ENCODE peak calls at places on chromosomes 1 and 21, in four cellular contexts. V is HFF-Myc, A is endodermal cell, L is upper lobe of right lung. W is an unnamed sample.
A peak's percentile ranks its signal among the peaks of the same experiment; 100 is the strongest.

GRCh38 chr1:222339371-222339947 is 208.4 kb downstream of the HHIPL2 start:
- DNase-seq in V (no peak), A (no peak), L (no peak), W (no peak)

GRCh38 chr1:183124259-183124658 is 61.8 kb upstream of the LAMC2 start:
- DNase-seq in V (no peak), A (no peak), L (no peak), W (no peak)

GRCh38 chr1:165235777-165236285 is 120.7 kb downstream of the LMX1A start:
- DNase-seq in V (no peak), A (peak; percentile 87), L (no peak), W (no peak)

GRCh38 chr21:42245348-42246185 is 26.6 kb downstream of the ABCG1 start:
- DNase-seq in V (no peak), A (no peak), L (no peak), W (no peak)

GRCh38 chr1:212488436-212489283 is 55.9 kb downstream of the NENF start:
- DNase-seq in V (no peak), A (peak; percentile 48), L (no peak), W (peak; percentile 62)

GRCh38 chr1:81681104-81681503 is 119.6 kb upstream of the ADGRL2 start:
- DNase-seq in V (no peak), A (peak; percentile 45), L (no peak), W (no peak)

GRCh38 chr1:150961756-150962155 is 12.9 kb downstream of the CERS2 start:
- DNase-seq in V (no peak), A (no peak), L (no peak), W (no peak)

GRCh38 chr1:166974647-166975345 is 544 bp downstream of the ILDR2 start:
- DNase-seq in V (no peak), A (peak; percentile 61), L (no peak), W (no peak)

GRCh38 chr1:169595764-169596711 is 9.8 kb upstream of the F5 start:
- DNase-seq in V (peak; percentile 20), A (peak; percentile 87), L (no peak), W (peak; percentile 22)

GRCh38 chr1:167095368-167095767 is 1.5 kb downstream of the STYXL2 start:
- DNase-seq in V (peak; percentile 87), A (no peak), L (no peak), W (peak; percentile 64)

GRCh38 chr1:93864175-93864574 is 14.8 kb downstream of the DNTTIP2 start:
- DNase-seq in V (no peak), A (peak; percentile 67), L (no peak), W (no peak)

GRCh38 chr1:242691603-242691945 is 167.1 kb upstream of the PLD5 start:
- DNase-seq in V (no peak), A (no peak), L (no peak), W (no peak)

GRCh38 chr1:81369814-81370213 is 430.9 kb upstream of the ADGRL2 start:
- DNase-seq in V (no peak), A (no peak), L (no peak), W (peak; percentile 47)

GRCh38 chr1:15261155-15262002 is 14.4 kb downstream of the FHAD1 start:
- DNase-seq in V (no peak), A (peak; percentile 47), L (peak; percentile 75), W (no peak)

GRCh38 chr1:18302788-18303413 is 177.8 kb upstream of the KLHDC7A start:
- DNase-seq in V (no peak), A (peak; percentile 81), L (no peak), W (no peak)

GRCh38 chr1:155207578-155208405 is at the start of gene THBS3:
- DNase-seq in V (no peak), A (peak; percentile 78), L (no peak), W (no peak)

GRCh38 chr21:25175938-25176337 is 431.3 kb downstream of the MRPL39 start:
- DNase-seq in V (no peak), A (no peak), L (no peak), W (no peak)

GRCh38 chr1:8667869-8668595 is 149.4 kb downstream of the RERE start:
- DNase-seq in V (no peak), A (no peak), L (no peak), W (no peak)

GRCh38 chr1:17561252-17561558 is 21.7 kb downstream of the ARHGEF10L start:
- DNase-seq in V (no peak), A (peak; percentile 45), L (no peak), W (no peak)

GRCh38 chr1:207256869-207257268 is 64.6 kb upstream of the CD55 start:
- DNase-seq in V (no peak), A (no peak), L (no peak), W (no peak)

DNA sequence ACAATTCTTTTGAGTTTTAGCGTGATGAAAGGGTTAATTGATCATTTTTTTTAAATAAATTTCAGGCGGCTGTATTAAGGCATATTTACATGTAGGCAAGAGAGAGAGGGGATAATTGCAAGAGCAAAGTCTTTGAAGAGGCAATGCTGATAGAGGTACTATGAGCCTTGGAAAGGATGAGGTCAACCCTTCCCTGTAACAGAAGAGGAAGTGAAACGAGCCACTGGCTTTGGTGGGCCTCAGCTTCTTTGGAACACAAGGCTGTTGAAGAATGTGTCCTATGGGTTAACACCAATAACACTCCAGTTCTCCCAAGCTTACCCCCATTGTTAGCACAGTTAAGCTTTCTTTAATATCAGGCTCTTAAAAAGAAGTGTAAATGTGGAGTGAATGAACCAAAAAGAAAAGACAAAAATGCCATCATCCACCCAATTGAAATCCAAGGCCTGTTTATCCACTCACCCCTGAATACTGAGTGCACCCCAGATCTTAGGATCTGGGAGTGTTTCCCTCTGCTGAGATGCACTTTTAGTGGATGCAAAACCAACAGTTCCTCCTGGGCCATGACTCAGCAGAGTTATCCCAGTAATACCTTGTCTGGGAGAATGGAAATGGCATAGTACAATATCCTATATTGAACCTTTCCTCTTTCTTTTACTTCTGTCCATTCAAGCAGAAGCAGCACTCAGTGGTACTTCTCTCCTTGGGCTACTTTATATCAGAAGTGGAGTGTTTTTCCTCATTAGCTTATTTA is 216.4 kb downstream of the SLC44A5 start:
- DNase-seq in V (no peak), A (no peak), L (no peak), W (no peak)
- H3K4me3 ChIP-seq in V (no peak overlapping the region), A (no peak overlapping the region), L (no peak overlapping the region), W (no peak overlapping the region)

GRCh38 chr1:153515504-153516394 is 20.0 kb downstream of the S100A6 start:
- DNase-seq in V (no peak), A (no peak), L (peak; percentile 75), W (no peak)
- H3K4me3 ChIP-seq in V (no peak overlapping the region), A (no peak overlapping the region), L (no peak overlapping the region), W (no peak overlapping the region)

DNA sequence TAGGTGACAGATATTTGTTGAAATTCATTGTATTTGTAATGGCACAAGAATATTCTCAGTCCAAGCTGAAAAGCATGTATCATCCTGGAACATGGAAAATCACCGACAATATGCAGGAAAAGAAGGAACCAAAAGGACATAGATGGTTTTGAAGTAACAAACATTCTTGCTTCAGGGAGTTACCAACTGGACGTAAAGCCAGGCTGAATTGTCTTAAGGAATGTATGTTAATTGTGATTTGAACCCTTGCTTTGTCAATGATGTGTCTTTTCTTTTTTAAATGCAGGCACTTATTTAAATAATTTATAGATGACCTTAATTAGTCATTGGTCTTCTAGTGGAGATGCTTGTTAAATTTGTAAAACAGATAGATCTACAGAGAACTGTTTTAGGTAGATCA is 489.4 kb upstream of the ZP4 start:
- DNase-seq in V (no peak), A (no peak), L (no peak), W (no peak)
- H3K4me3 ChIP-seq in V (no peak overlapping the region), A (no peak overlapping the region), L (no peak overlapping the region), W (no peak overlapping the region)

DNA sequence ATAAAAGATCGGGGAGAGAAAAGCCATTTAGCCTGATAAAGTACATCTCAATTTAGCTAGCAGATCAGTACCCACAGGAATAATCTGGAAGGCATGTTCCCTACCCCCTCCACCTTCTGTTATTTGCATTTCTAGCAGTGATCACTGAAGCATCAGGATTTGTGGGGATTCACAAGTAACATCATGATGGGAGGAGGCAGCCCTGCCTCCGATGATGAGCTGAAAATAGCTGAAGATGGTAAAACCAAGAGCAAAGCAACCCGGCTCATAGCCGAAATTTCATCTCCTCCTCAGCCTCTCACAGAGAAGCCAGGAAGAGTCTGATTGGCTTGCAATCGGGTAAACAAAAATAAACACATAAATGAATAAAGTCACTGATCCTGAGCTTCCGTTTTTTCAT is 2.4 kb downstream of the CCSAP start:
- DNase-seq in V (no peak), A (no peak), L (no peak), W (no peak)
- H3K4me3 ChIP-seq in V (no peak overlapping the region), A (peak overlapping the region; percentile 92), L (no peak overlapping the region), W (no peak overlapping the region)

DNA sequence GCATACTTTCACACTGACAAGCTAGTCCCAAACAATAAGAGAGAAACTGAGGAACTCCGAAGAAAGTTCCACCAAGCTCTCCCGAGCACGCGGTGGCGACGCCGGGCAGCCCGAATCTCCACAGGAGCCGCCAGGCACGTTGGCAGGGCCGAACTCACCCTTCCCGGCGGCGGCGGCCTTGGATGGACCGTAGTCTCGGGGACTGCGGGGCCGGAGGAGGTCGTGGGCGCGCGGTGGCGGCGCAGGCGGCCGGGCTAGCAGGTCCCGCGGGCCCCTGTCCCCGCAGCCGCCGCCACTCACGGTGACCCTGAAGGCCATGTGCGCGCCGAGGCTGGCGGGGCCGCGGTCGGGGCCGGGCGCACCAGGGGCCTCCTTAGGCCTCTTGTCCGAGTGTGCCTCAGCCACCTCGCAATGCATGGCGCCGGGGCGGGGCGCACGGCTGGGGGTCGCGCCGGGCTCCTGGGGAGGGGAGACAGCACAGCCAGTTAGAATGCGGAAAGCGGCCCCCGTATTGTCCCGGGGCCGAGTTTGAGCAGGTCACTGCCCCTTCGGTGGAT is 1.2 kb downstream of the GLIS1 start:
- DNase-seq in V (no peak), A (peak; percentile 88), L (no peak), W (no peak)
- H3K4me3 ChIP-seq in V (peak overlapping the region; percentile 66), A (peak overlapping the region; percentile 77), L (peak overlapping the region; percentile 57), W (peak overlapping the region; percentile 77)

GRCh38 chr1:20285510-20285909 is 5.2 kb upstream of the VWA5B1 start:
- DNase-seq in V (no peak), A (no peak), L (no peak), W (no peak)

GRCh38 chr1:20291621-20292020 is 946 bp downstream of the VWA5B1 start:
- DNase-seq in V (no peak), A (peak; percentile 69), L (no peak), W (no peak)

DNA sequence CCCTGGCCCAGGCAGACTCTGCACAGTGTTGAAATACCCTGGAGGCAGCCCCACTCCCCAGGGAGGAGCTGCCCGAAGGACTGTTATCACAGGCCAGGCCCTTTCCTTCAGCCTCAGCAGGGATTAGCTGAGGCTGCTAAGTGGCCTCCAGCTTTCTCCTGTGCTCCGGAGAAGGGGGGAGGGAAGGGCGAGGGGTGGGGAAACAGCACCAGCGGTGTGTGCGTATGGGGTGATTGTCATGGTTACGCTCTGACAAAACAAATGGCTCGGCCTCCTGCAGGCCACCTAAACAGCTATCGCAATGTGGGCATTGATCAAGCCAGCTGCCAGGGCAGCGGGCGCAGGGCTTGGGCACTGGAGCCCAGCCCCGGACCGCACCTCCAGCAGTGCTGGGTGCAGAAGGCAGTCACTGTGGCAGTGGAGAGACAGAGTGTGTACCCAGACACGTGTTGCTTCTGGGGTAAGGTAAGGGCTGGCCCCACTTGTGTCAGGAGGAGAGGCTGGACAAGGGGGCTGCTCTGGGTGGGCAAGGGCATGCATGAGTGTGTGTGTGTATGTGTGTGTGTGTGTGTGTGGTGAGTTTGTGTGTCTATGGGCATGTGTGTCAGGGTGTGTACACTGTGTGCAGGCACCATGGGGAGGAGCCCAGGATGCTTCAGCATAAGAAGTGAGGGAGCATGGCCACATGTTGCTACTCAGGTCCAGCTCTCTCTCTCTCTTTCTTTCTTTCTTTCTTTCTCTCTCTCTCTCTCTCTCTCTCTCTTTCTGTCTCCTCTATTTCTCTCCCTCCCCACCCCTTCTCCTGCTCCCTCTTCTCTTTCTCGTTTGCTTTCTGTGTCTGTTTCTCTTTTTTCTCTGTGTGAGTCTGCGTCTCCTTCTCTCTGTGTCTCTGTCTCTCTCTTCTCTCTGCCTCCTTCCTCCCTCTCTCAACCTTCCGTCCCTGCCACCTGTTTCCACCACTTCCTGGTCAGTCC is at the start of gene VWA5B1:
- DNase-seq in V (no peak), A (peak; percentile 96), L (no peak), W (no peak)
- H3K4me3 ChIP-seq in V (no peak within 1 kb of the TSS), A (peak within 1 kb of the TSS; percentile 59), L (no peak within 1 kb of the TSS), W (no peak within 1 kb of the TSS)